ENCODE peak calls at places on chromosome 21, in six cellular contexts. One of them, this sample, is unnamed.

GRCh38 chr21:34690041-34690792 is 21.4 kb downstream of the CLIC6 start:
- DNase-seq in IMR-90: no peak
- DNase-seq in CD4-positive, alpha-beta T cell: no peak
- DNase-seq in AG04449: no peak
- DNase-seq in neural crest cell: no peak
- DNase-seq in OCI-LY7: no peak
- DNase-seq in this sample: no peak

GRCh38 chr21:39108291-39109162 is 74.7 kb downstream of the PSMG1 start:
- DNase-seq in IMR-90: no peak
- DNase-seq in CD4-positive, alpha-beta T cell: no peak
- DNase-seq in AG04449: no peak
- DNase-seq in neural crest cell: no peak
- DNase-seq in OCI-LY7: no peak
- DNase-seq in this sample: no peak

GRCh38 chr21:33554982-33555344 is 12.1 kb downstream of the SON start:
- DNase-seq in IMR-90: no peak
- DNase-seq in CD4-positive, alpha-beta T cell: no peak
- DNase-seq in AG04449: no peak
- DNase-seq in neural crest cell: no peak
- DNase-seq in OCI-LY7: no peak
- DNase-seq in this sample: no peak

GRCh38 chr21:42931560-42932235 is 6.3 kb upstream of the ERVH48-1 start:
- DNase-seq in IMR-90: no peak
- DNase-seq in CD4-positive, alpha-beta T cell: no peak
- DNase-seq in AG04449: no peak
- DNase-seq in neural crest cell: no peak
- DNase-seq in OCI-LY7: peak
- DNase-seq in this sample: no peak

GRCh38 chr21:32886339-32886738 is 114.8 kb upstream of the PAXBP1 start:
- DNase-seq in IMR-90: no peak
- DNase-seq in CD4-positive, alpha-beta T cell: peak
- DNase-seq in AG04449: no peak
- DNase-seq in neural crest cell: no peak
- DNase-seq in OCI-LY7: no peak
- DNase-seq in this sample: no peak

GRCh38 chr21:45951676-45952075 is 29.9 kb upstream of the COL6A1 start:
- DNase-seq in IMR-90: no peak
- DNase-seq in CD4-positive, alpha-beta T cell: no peak
- DNase-seq in AG04449: no peak
- DNase-seq in neural crest cell: no peak
- DNase-seq in OCI-LY7: no peak
- DNase-seq in this sample: no peak

GRCh38 chr21:42424848-42425602 is 21.3 kb downstream of the UBASH3A start:
- DNase-seq in IMR-90: no peak
- DNase-seq in CD4-positive, alpha-beta T cell: peak
- DNase-seq in AG04449: no peak
- DNase-seq in neural crest cell: no peak
- DNase-seq in OCI-LY7: no peak
- DNase-seq in this sample: no peak

GRCh38 chr21:38282921-38283320 is 26.1 kb downstream of the KCNJ15 start:
- DNase-seq in IMR-90: peak
- DNase-seq in CD4-positive, alpha-beta T cell: no peak
- DNase-seq in AG04449: no peak
- DNase-seq in neural crest cell: no peak
- DNase-seq in OCI-LY7: no peak
- DNase-seq in this sample: no peak

GRCh38 chr21:34499116-34499515 is 12.9 kb downstream of the KCNE1 start:
- DNase-seq in IMR-90: no peak
- DNase-seq in CD4-positive, alpha-beta T cell: no peak
- DNase-seq in AG04449: no peak
- DNase-seq in neural crest cell: no peak
- DNase-seq in OCI-LY7: no peak
- DNase-seq in this sample: no peak

DNA sequence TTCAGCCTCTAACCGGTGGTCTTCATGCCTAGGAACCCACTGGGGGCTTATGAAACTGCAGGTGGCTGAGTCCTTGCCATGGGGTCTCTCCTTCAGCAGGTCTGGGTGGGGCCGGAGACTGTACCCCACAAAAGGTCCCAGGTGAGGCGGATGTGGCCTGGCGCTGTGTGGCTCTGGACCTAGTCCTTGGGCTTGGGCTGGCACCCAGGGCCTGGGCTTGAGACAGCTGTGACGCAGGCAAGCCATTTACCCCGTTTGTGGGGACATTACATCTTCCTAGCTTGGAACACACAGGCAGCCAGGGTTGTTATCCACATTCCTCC is 5.9 kb upstream of the SLX9 start:
- DNase-seq in IMR-90: no peak
- DNase-seq in CD4-positive, alpha-beta T cell: no peak
- DNase-seq in AG04449: no peak
- DNase-seq in neural crest cell: no peak
- DNase-seq in OCI-LY7: no peak
- DNase-seq in this sample: no peak
- TF ChIP-seq CTCF in IMR-90: no peak
- TF ChIP-seq CTCF in CD4-positive, alpha-beta T cell: no peak
- TF ChIP-seq CTCF in AG04449: no peak
- TF ChIP-seq CTCF in neural crest cell: no peak
- TF ChIP-seq CTCF in OCI-LY7: no peak
- TF ChIP-seq CTCF in this sample: no peak

GRCh38 chr21:28779914-28780313 is 212.8 kb downstream of the LTN1 start:
- DNase-seq in IMR-90: no peak
- DNase-seq in CD4-positive, alpha-beta T cell: no peak
- DNase-seq in AG04449: no peak
- DNase-seq in neural crest cell: no peak
- DNase-seq in OCI-LY7: no peak
- DNase-seq in this sample: no peak
- TF ChIP-seq CTCF in IMR-90: no peak
- TF ChIP-seq CTCF in CD4-positive, alpha-beta T cell: no peak
- TF ChIP-seq CTCF in AG04449: no peak
- TF ChIP-seq CTCF in neural crest cell: no peak
- TF ChIP-seq CTCF in OCI-LY7: no peak
- TF ChIP-seq CTCF in this sample: no peak

GRCh38 chr21:41369915-41370839 is 8.3 kb downstream of the MX2 start:
- DNase-seq in IMR-90: no peak
- DNase-seq in CD4-positive, alpha-beta T cell: peak
- DNase-seq in AG04449: no peak
- DNase-seq in neural crest cell: no peak
- DNase-seq in OCI-LY7: no peak
- DNase-seq in this sample: peak

GRCh38 chr21:41368361-41369104 is 6.7 kb downstream of the MX2 start:
- DNase-seq in IMR-90: no peak
- DNase-seq in CD4-positive, alpha-beta T cell: no peak
- DNase-seq in AG04449: no peak
- DNase-seq in neural crest cell: no peak
- DNase-seq in OCI-LY7: peak
- DNase-seq in this sample: no peak

GRCh38 chr21:41370840-41371697 is 9.2 kb downstream of the MX2 start:
- DNase-seq in IMR-90: no peak
- DNase-seq in CD4-positive, alpha-beta T cell: no peak
- DNase-seq in AG04449: no peak
- DNase-seq in neural crest cell: no peak
- DNase-seq in OCI-LY7: no peak
- DNase-seq in this sample: no peak

GRCh38 chr21:41367598-41368360 is 6.0 kb downstream of the MX2 start:
- DNase-seq in IMR-90: no peak
- DNase-seq in CD4-positive, alpha-beta T cell: no peak
- DNase-seq in AG04449: no peak
- DNase-seq in neural crest cell: no peak
- DNase-seq in OCI-LY7: peak
- DNase-seq in this sample: peak

GRCh38 chr21:41369105-41369914 is 7.5 kb downstream of the MX2 start:
- DNase-seq in IMR-90: no peak
- DNase-seq in CD4-positive, alpha-beta T cell: peak
- DNase-seq in AG04449: no peak
- DNase-seq in neural crest cell: peak
- DNase-seq in OCI-LY7: peak
- DNase-seq in this sample: peak
- TF ChIP-seq CTCF in IMR-90: no peak
- TF ChIP-seq CTCF in CD4-positive, alpha-beta T cell: no peak
- TF ChIP-seq CTCF in AG04449: no peak
- TF ChIP-seq CTCF in neural crest cell: peak
- TF ChIP-seq CTCF in OCI-LY7: peak
- TF ChIP-seq CTCF in this sample: no peak

GRCh38 chr21:30958737-30959136 is 77.4 kb upstream of the KRTAP11-1 start:
- DNase-seq in IMR-90: no peak
- DNase-seq in CD4-positive, alpha-beta T cell: no peak
- DNase-seq in AG04449: no peak
- DNase-seq in neural crest cell: no peak
- DNase-seq in OCI-LY7: no peak
- DNase-seq in this sample: no peak

GRCh38 chr21:30962013-30962412 is 76.3 kb downstream of the KRTAP19-8 start:
- DNase-seq in IMR-90: no peak
- DNase-seq in CD4-positive, alpha-beta T cell: no peak
- DNase-seq in AG04449: no peak
- DNase-seq in neural crest cell: no peak
- DNase-seq in OCI-LY7: no peak
- DNase-seq in this sample: no peak
- TF ChIP-seq CTCF in IMR-90: no peak
- TF ChIP-seq CTCF in CD4-positive, alpha-beta T cell: no peak
- TF ChIP-seq CTCF in AG04449: no peak
- TF ChIP-seq CTCF in neural crest cell: peak
- TF ChIP-seq CTCF in OCI-LY7: peak
- TF ChIP-seq CTCF in this sample: no peak

This sample was measured in activated B cell treated with CpG ODN at 0.5 μM for 24 hours.